ENCODE peak calls at places on chromosomes 5 and 9, in seven cellular contexts. One of them, this sample, is unnamed.

GRCh38 chr9:111036946-111037743 is 1.1 kb downstream of the LPAR1 start:
- DNase-seq in HepG2: no peak
- DNase-seq in HCT116: peak
- DNase-seq in SK-N-SH: peak
- DNase-seq in K562: no peak
- DNase-seq in H1: no peak
- DNase-seq in GM12878: no peak
- DNase-seq in this sample: no peak

GRCh38 chr5:151153766-151154272 is 3.8 kb downstream of the ANXA6 start:
- DNase-seq in HepG2: no peak
- DNase-seq in HCT116: no peak
- DNase-seq in SK-N-SH: no peak
- DNase-seq in K562: no peak
- DNase-seq in H1: no peak
- DNase-seq in GM12878: no peak
- DNase-seq in this sample: no peak

GRCh38 chr5:164306662-164307061 is 801.2 kb downstream of the MAT2B start:
- DNase-seq in HepG2: no peak
- DNase-seq in HCT116: no peak
- DNase-seq in SK-N-SH: no peak
- DNase-seq in K562: no peak
- DNase-seq in H1: no peak
- DNase-seq in GM12878: no peak
- DNase-seq in this sample: no peak

GRCh38 chr9:137277329-137278041 is at the start of gene TOR4A:
- DNase-seq in HepG2: peak
- DNase-seq in HCT116: peak
- DNase-seq in SK-N-SH: no peak
- DNase-seq in K562: peak
- DNase-seq in H1: peak
- DNase-seq in GM12878: peak
- DNase-seq in this sample: no peak

GRCh38 chr5:10652606-10653005 is 88.7 kb downstream of the ANKRD33B start:
- DNase-seq in HepG2: no peak
- DNase-seq in HCT116: no peak
- DNase-seq in SK-N-SH: no peak
- DNase-seq in K562: no peak
- DNase-seq in H1: no peak
- DNase-seq in GM12878: no peak
- DNase-seq in this sample: no peak

GRCh38 chr5:98763001-98763630 is 10.3 kb upstream of the RGMB start:
- DNase-seq in HepG2: no peak
- DNase-seq in HCT116: no peak
- DNase-seq in SK-N-SH: no peak
- DNase-seq in K562: no peak
- DNase-seq in H1: no peak
- DNase-seq in GM12878: no peak
- DNase-seq in this sample: no peak

GRCh38 chr5:82480331-82480730 is 202.2 kb upstream of the RPS23 start:
- DNase-seq in HepG2: no peak
- DNase-seq in HCT116: no peak
- DNase-seq in SK-N-SH: no peak
- DNase-seq in K562: no peak
- DNase-seq in H1: no peak
- DNase-seq in GM12878: no peak
- DNase-seq in this sample: no peak

GRCh38 chr5:140550147-140551079 is 3.0 kb downstream of the EIF4EBP3 start:
- DNase-seq in HepG2: no peak
- DNase-seq in HCT116: no peak
- DNase-seq in SK-N-SH: no peak
- DNase-seq in K562: no peak
- DNase-seq in H1: peak
- DNase-seq in GM12878: no peak
- DNase-seq in this sample: no peak

GRCh38 chr5:133534566-133534965 is 77.8 kb downstream of the FSTL4 start:
- DNase-seq in HepG2: no peak
- DNase-seq in HCT116: no peak
- DNase-seq in SK-N-SH: no peak
- DNase-seq in K562: no peak
- DNase-seq in H1: no peak
- DNase-seq in GM12878: no peak
- DNase-seq in this sample: no peak

GRCh38 chr9:126301985-126302603 is 24.5 kb upstream of the MVB12B start:
- DNase-seq in HepG2: peak
- DNase-seq in HCT116: peak
- DNase-seq in SK-N-SH: peak
- DNase-seq in K562: peak
- DNase-seq in H1: peak
- DNase-seq in GM12878: no peak
- DNase-seq in this sample: peak

GRCh38 chr5:6475626-6476312 is 27.1 kb downstream of the UBE2QL1 start:
- DNase-seq in HepG2: no peak
- DNase-seq in HCT116: no peak
- DNase-seq in SK-N-SH: no peak
- DNase-seq in K562: peak
- DNase-seq in H1: peak
- DNase-seq in GM12878: no peak
- DNase-seq in this sample: no peak

GRCh38 chr9:124743686-124744348 is 27.3 kb downstream of the NR6A1 start:
- DNase-seq in HepG2: no peak
- DNase-seq in HCT116: no peak
- DNase-seq in SK-N-SH: no peak
- DNase-seq in K562: no peak
- DNase-seq in H1: no peak
- DNase-seq in GM12878: no peak
- DNase-seq in this sample: no peak

GRCh38 chr5:58149345-58149744 is 310.5 kb downstream of the PLK2 start:
- DNase-seq in HepG2: no peak
- DNase-seq in HCT116: no peak
- DNase-seq in SK-N-SH: no peak
- DNase-seq in K562: no peak
- DNase-seq in H1: no peak
- DNase-seq in GM12878: no peak
- DNase-seq in this sample: no peak

GRCh38 chr5:92704590-92704989 is 876.4 kb downstream of the NR2F1-AS1 start:
- DNase-seq in HepG2: no peak
- DNase-seq in HCT116: no peak
- DNase-seq in SK-N-SH: no peak
- DNase-seq in K562: no peak
- DNase-seq in H1: no peak
- DNase-seq in GM12878: no peak
- DNase-seq in this sample: no peak

DNA sequence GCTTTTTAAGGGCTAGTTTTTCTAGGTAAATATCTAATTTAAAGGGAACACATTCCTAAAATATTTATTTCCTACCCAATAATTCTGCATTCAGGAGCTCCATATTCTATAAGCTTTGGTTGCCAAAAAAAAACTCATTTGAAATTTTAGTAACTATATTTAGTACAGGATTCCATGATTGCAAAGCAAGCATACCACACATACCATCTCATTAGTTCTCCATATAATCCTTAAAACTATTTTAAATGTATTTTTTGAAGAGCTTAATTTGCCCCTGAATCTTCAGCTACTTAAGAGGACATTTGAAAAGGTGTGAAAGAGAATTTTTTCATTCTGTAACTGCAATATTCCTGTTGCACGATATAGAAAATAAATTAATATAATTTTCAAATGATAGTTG is 877.0 kb downstream of the NR2F1-AS1 start:
- DNase-seq in HepG2: no peak
- DNase-seq in HCT116: no peak
- DNase-seq in SK-N-SH: no peak
- DNase-seq in K562: no peak
- DNase-seq in H1: no peak
- DNase-seq in GM12878: no peak
- DNase-seq in this sample: no peak
- TF ChIP-seq JUND in HepG2: no peak
- TF ChIP-seq JUND in HCT116: no peak
- TF ChIP-seq JUND in SK-N-SH: no peak
- TF ChIP-seq JUND in K562: no peak
- TF ChIP-seq JUND in H1: no peak
- TF ChIP-seq JUND in GM12878: no peak
- TF ChIP-seq JUND in this sample: no peak

GRCh38 chr9:14198544-14199510 is 115.1 kb downstream of the NFIB start:
- DNase-seq in HepG2: no peak
- DNase-seq in HCT116: no peak
- DNase-seq in SK-N-SH: peak
- DNase-seq in K562: no peak
- DNase-seq in H1: no peak
- DNase-seq in GM12878: no peak
- DNase-seq in this sample: peak
- TF ChIP-seq JUND in HepG2: no peak
- TF ChIP-seq JUND in HCT116: no peak
- TF ChIP-seq JUND in SK-N-SH: peak
- TF ChIP-seq JUND in K562: no peak
- TF ChIP-seq JUND in H1: no peak
- TF ChIP-seq JUND in GM12878: no peak
- TF ChIP-seq JUND in this sample: no peak

GRCh38 chr9:93268551-93269314 is 84.8 kb downstream of the WNK2 start:
- DNase-seq in HepG2: no peak
- DNase-seq in HCT116: no peak
- DNase-seq in SK-N-SH: peak
- DNase-seq in K562: no peak
- DNase-seq in H1: no peak
- DNase-seq in GM12878: no peak
- DNase-seq in this sample: no peak
- TF ChIP-seq JUND in HepG2: no peak
- TF ChIP-seq JUND in HCT116: no peak
- TF ChIP-seq JUND in SK-N-SH: no peak
- TF ChIP-seq JUND in K562: no peak
- TF ChIP-seq JUND in H1: no peak
- TF ChIP-seq JUND in GM12878: no peak
- TF ChIP-seq JUND in this sample: no peak

DNA sequence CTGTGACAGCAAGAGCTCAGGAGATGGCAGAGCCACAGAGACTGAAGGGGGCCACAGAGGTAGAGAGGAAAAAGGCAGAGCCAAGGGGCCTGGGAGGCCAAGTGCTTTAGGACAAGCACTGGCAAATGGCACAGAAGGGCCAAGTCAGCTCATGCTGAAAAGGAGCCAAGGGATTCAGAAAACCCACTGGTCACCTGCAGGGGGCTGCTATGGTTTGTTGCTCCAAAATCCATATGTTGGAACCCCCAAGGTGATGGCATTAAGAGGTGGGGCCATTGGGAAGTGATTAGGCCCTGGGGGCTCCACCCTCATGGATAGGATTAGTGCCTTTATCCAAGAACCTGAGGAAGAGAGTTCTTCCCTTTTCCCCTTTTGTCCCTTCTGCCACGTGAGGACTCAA is 165.4 kb downstream of the ARSB start:
- DNase-seq in HepG2: no peak
- DNase-seq in HCT116: no peak
- DNase-seq in SK-N-SH: no peak
- DNase-seq in K562: no peak
- DNase-seq in H1: no peak
- DNase-seq in GM12878: no peak
- DNase-seq in this sample: no peak
- TF ChIP-seq JUND in HepG2: no peak
- TF ChIP-seq JUND in HCT116: no peak
- TF ChIP-seq JUND in SK-N-SH: no peak
- TF ChIP-seq JUND in K562: no peak
- TF ChIP-seq JUND in H1: no peak
- TF ChIP-seq JUND in GM12878: no peak
- TF ChIP-seq JUND in this sample: no peak

DNA sequence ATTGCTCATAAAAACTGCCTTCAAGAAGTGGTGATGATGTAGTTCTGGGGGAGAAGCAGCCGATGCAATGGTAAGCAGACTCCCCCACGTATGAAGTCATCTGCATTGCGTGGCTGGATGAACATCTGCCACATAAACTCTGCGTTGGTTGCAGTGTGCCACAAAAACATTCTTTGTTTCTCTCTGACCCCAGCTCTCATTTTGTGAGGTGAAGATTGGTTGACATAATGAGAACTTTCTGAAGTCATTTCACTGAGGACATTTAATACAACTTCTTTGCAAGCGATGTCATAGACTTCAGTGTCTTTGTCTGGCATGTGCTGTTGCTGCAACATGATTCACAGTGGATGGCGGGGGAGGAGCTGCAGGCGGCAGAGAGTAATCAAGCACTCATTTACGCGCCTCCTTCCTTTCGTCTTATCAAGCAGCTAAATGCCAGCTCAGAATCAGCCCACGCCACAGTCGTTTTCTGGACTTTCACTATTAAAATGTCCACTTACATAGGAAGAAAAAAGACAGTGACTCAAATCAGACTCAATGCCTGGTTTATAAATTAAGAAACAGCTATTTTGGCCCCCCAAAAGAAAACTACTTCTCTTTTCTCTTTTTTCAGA is 91.5 kb upstream of the NFIL3 start:
- DNase-seq in HepG2: no peak
- DNase-seq in HCT116: no peak
- DNase-seq in SK-N-SH: no peak
- DNase-seq in K562: peak
- DNase-seq in H1: no peak
- DNase-seq in GM12878: peak
- DNase-seq in this sample: no peak
- TF ChIP-seq JUND in HepG2: no peak
- TF ChIP-seq JUND in HCT116: no peak
- TF ChIP-seq JUND in SK-N-SH: no peak
- TF ChIP-seq JUND in K562: peak
- TF ChIP-seq JUND in H1: no peak
- TF ChIP-seq JUND in GM12878: no peak
- TF ChIP-seq JUND in this sample: no peak

DNA sequence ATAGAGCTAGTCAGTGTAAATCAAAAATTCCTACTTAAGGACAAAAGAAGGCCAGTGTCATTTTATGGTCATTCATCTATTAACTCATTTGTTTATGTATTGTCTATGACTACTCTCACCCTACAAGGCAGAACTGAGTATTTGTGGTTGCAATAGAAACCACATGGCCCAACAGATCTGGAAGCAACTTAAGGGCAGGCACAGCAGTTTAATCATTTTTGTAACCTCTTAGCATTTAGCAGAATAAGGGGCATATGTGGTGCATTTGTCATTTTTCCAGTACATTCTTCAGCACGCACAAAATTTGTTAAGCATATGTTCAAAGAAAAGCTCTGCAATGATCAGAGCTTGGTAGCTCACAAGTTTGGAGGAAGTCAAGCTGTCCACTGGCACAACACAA is 1.1 kb downstream of the FKBP15 start:
- DNase-seq in HepG2: no peak
- DNase-seq in HCT116: no peak
- DNase-seq in SK-N-SH: no peak
- DNase-seq in K562: no peak
- DNase-seq in H1: no peak
- DNase-seq in GM12878: peak
- DNase-seq in this sample: no peak
- TF ChIP-seq JUND in HepG2: no peak
- TF ChIP-seq JUND in HCT116: no peak
- TF ChIP-seq JUND in SK-N-SH: no peak
- TF ChIP-seq JUND in K562: no peak
- TF ChIP-seq JUND in H1: no peak
- TF ChIP-seq JUND in GM12878: no peak
- TF ChIP-seq JUND in this sample: no peak

DNA sequence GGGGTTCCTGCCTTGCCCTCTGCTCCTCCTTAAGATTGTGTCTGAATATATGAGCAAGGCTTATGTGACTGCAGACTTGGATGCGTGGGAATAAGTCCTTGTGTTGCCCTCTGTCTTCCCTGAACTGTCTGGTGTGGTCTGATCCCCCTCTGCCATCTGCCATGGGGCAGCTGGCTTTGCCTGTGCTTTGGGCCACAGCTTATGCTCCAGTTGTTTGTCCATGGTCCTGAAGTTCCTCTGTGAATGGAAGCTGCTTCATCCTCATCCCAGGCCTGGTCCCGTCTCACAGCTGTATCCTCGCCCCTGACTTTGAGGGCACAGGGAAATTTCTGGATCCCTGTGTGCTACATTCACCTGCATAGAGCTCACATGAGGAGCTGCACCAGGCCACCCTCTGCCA is 14.7 kb downstream of the IL31RA start:
- DNase-seq in HepG2: peak
- DNase-seq in HCT116: no peak
- DNase-seq in SK-N-SH: no peak
- DNase-seq in K562: no peak
- DNase-seq in H1: no peak
- DNase-seq in GM12878: no peak
- DNase-seq in this sample: peak
- TF ChIP-seq JUND in HepG2: no peak
- TF ChIP-seq JUND in HCT116: no peak
- TF ChIP-seq JUND in SK-N-SH: no peak
- TF ChIP-seq JUND in K562: no peak
- TF ChIP-seq JUND in H1: no peak
- TF ChIP-seq JUND in GM12878: no peak
- TF ChIP-seq JUND in this sample: no peak